ENCODE peak calls at places on chromosome 16, in seven cellular contexts. O is pancreas, K is ovary, Q is activated B cell treated with CpG ODN at 0.5 μM for 24 hours, G is HFF-Myc, V is bronchial epithelial cell, F is prostate gland. T is an unnamed sample.

GRCh38 chr16:80802902-80803301 is 1.5 kb downstream of the CDYL2 start:
- DNase-seq in G (no peak), K (no peak), V (no peak), Q (no peak), O (peak; percentile 29), F (no peak), T (no peak)

GRCh38 chr16:1163567-1164055 is 10.7 kb downstream of the CACNA1H start:
- DNase-seq in G (no peak), F (no peak), K (no peak), Q (no peak), O (no peak), V (no peak), T (no peak)

GRCh38 chr16:85473909-85474640 is 139.0 kb upstream of the GSE1 start:
- DNase-seq in O (no peak), K (peak; percentile 71), V (no peak), G (no peak), F (no peak), Q (no peak), T (no peak)

GRCh38 chr16:4612977-4613635 is 1.6 kb downstream of the UBALD1 start:
- DNase-seq in Q (no peak), K (no peak), V (peak; percentile 45), O (no peak), G (no peak), F (no peak), T (no peak)

GRCh38 chr16:102060-102855 is 24.2 kb downstream of the MPG start:
- DNase-seq in K (peak; percentile 90), Q (no peak), G (no peak), V (no peak), F (no peak), O (no peak), T (no peak)

GRCh38 chr16:81651758-81652718 is 127.1 kb upstream of the PLCG2 start:
- DNase-seq in K (peak; percentile 78), G (no peak), V (no peak), O (no peak), F (no peak), Q (no peak), T (no peak)

GRCh38 chr16:87278191-87279093 is 38.8 kb downstream of the C16orf95 start:
- DNase-seq in F (peak; percentile 74), Q (no peak), V (peak; percentile 51), O (peak; percentile 93), K (peak; percentile 84), G (peak; percentile 42), T (peak; percentile 62)

GRCh38 chr16:31253642-31254045 is 6.1 kb upstream of the ITGAM start:
- DNase-seq in O (no peak), K (no peak), Q (no peak), G (no peak), V (peak; percentile 7), F (no peak), T (no peak)

GRCh38 chr16:90005956-90006663 is 13.1 kb downstream of the DBNDD1 start:
- DNase-seq in K (no peak), F (no peak), V (no peak), Q (no peak), O (no peak), G (no peak), T (no peak)

GRCh38 chr16:48188449-48189102 is 32.8 kb upstream of the ABCC12 start:
- DNase-seq in Q (no peak), K (no peak), F (no peak), O (no peak), G (no peak), V (no peak), T (no peak)

GRCh38 chr16:4077083-4077714 is 39.0 kb downstream of the ADCY9 start:
- DNase-seq in O (no peak), G (no peak), Q (no peak), F (no peak), V (peak; percentile 72), K (no peak), T (no peak)

GRCh38 chr16:82701302-82702022 is 74.7 kb downstream of the CDH13 start:
- DNase-seq in G (no peak), O (no peak), K (no peak), V (no peak), Q (no peak), F (no peak), T (no peak)

GRCh38 chr16:75433732-75434413 is 570 bp upstream of the CFDP1 start:
- DNase-seq in K (no peak), F (peak; percentile 84), G (peak; percentile 79), V (peak; percentile 93), O (no peak), Q (no peak), T (peak; percentile 82)

GRCh38 chr16:77223184-77223583 is 24.0 kb downstream of the SYCE1L start:
- DNase-seq in F (no peak), K (no peak), Q (no peak), O (no peak), G (no peak), V (no peak), T (no peak)

GRCh38 chr16:69906838-69907301 is 44.3 kb upstream of the CLEC18A start:
- DNase-seq in Q (no peak), F (no peak), O (no peak), V (peak; percentile 23), G (peak; percentile 75), K (no peak), T (peak; percentile 70)

GRCh38 chr16:4386452-4386813 is 14.8 kb downstream of the VASN start:
- DNase-seq in V (no peak), K (no peak), O (peak; percentile 75), F (no peak), Q (no peak), G (no peak), T (no peak)

GRCh38 chr16:11572301-11572995 is 14.3 kb downstream of the LITAF start:
- DNase-seq in G (no peak), F (no peak), V (no peak), K (no peak), O (no peak), Q (no peak), T (no peak)

GRCh38 chr16:22397459-22397858 is 23.0 kb upstream of the CDR2 start:
- DNase-seq in F (no peak), O (no peak), Q (no peak), G (peak; percentile 59), V (peak; percentile 79), K (no peak), T (peak; percentile 91)

GRCh38 chr16:74998481-74999207 is at the start of gene ZNRF1:
- DNase-seq in K (peak; percentile 91), G (peak; percentile 38), F (peak; percentile 67), V (peak; percentile 62), Q (peak; percentile 58), O (peak; percentile 94), T (peak; percentile 44)

GRCh38 chr16:86512301-86512859 is 2.1 kb downstream of the FOXF1 start:
- DNase-seq in O (peak; percentile 64), Q (no peak), F (no peak), V (no peak), G (no peak), K (no peak), T (no peak)

GRCh38 chr16:67546761-67547422 is 15.4 kb upstream of the CTCF start:
- DNase-seq in O (peak; percentile 91), F (peak; percentile 64), G (peak; percentile 39), Q (peak; percentile 73), V (peak; percentile 47), K (peak; percentile 86), T (no peak)
- TF ChIP-seq CTCF in O (peak; percentile 98), F (peak; percentile 91), G (peak; percentile 95), Q (peak; percentile 95), V (peak; percentile 98), K (peak; percentile 85), T (peak; percentile 94)

GRCh38 chr16:50841081-50841886 is 99.4 kb downstream of the CYLD start:
- DNase-seq in O (no peak), K (peak; percentile 39), Q (no peak), F (no peak), G (no peak), V (no peak), T (no peak)

GRCh38 chr16:50842013-50842505 is 100.2 kb downstream of the CYLD start:
- DNase-seq in K (no peak), G (no peak), V (no peak), O (no peak), Q (no peak), F (no peak), T (no peak)

GRCh38 chr16:50839356-50839755 is 97.5 kb downstream of the CYLD start:
- DNase-seq in Q (no peak), V (no peak), O (no peak), G (no peak), K (no peak), F (no peak), T (no peak)

GRCh38 chr16:50838885-50839284 is 97.0 kb downstream of the CYLD start:
- DNase-seq in F (no peak), V (no peak), Q (no peak), O (no peak), G (no peak), K (no peak), T (no peak)

DNA sequence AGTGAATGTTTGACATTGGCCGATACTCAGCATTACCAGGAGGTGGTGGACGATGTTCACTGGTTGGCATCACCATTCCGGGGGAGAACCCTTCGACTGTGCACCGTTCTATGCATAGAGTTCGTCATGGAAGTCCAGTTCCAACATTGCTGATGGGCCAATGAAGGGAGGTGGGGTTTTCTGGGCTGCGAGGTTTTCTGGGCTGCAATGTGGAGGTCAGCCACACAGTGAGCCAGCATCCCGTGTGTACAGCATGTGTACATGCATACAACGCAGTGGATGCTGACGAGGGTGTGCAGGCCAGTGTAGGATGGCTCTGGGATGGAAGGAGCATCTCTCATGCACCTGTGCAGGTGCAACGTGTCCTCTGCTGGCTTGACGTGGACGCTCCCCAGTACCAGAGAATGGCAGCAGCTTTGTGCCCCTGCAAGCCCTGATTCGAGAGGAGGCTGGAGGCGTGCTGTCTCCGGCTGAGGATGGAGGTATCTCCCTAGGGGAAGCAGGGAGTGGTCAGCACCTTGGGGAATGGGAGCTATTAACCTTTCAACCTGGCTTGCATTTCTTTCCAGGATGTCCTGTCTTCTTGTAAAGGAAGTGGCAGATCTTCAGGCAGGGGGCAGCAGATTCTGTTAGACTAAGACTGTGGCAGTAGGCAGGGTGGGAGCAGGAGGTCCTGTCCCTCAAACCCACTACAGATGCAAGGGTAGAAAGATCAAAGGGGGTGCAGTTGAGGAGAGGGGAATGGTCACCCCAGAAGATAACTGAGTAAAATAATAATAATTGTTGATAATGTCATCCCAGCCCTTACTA is 98.2 kb downstream of the CYLD start:
- DNase-seq in O (no peak), F (no peak), K (no peak), G (no peak), V (no peak), Q (no peak), T (no peak)
- TF ChIP-seq CTCF in O (no peak), F (no peak), K (no peak), G (no peak), V (no peak), Q (no peak), T (no peak)

DNA sequence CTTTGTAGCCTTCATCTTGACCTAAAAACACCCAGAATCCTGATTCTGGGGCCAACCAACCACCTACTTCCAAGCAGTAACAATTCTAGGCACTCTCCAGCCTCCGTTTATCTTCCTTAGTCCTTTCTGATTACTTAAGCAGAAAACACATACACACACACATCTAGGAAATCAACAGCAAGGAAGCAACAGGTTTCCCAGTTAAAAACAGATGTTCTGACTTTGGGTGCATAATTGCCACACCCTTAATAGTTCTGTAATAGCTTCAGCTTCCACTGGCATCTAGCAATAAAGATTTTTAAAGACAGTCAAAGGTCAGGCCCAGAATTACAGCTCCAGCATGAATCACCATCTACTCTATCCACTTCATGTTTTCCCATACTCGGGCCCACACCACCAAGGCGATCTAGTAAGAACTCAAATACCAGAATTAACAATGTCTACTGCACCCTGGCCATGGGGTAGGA is 2.6 kb downstream of the ARHGAP17 start:
- DNase-seq in K (no peak), V (peak; percentile 45), G (peak; percentile 80), Q (no peak), O (no peak), F (no peak), T (peak; percentile 75)
- TF ChIP-seq CTCF in K (no peak), V (no peak), G (no peak), Q (no peak), O (no peak), F (no peak), T (no peak)

GRCh38 chr16:54929090-54930033 is 1.3 kb upstream of the IRX5 start:
- DNase-seq in Q (peak; percentile 89), V (peak; percentile 94), O (peak; percentile 100), F (peak; percentile 100), G (peak; percentile 97), K (peak; percentile 100), T (peak; percentile 96)
- TF ChIP-seq CTCF in Q (no peak), V (no peak), O (no peak), F (peak; percentile 23), G (no peak), K (peak; percentile 33), T (no peak)

T was measured in AG09319.